ENCODE peak calls at places on chromosome 1, in nine cellular contexts. C is activated CD8-positive, alpha-beta memory T cell treated with anti-CD3 and anti-CD28 coated beads, Interleukin-2, amount 50 U/mL, for 48 hours; Q is GM04503; Y is breast epithelium; W is progenitor cell of endocrine pancreas; U is DND-41; O is mesendoderm; P is AML-193; J is EL. S is an unnamed sample.

GRCh38 chr1:1001631-1002300 is 1.9 kb upstream of the HES4 start:
- DNase-seq in J (peak; percentile 85), C (peak; percentile 94), W (peak; percentile 84), P (no peak), U (no peak), Q (no peak), Y (peak; percentile 84), O (peak; percentile 75), S (peak; percentile 87)

GRCh38 chr1:212649020-212649419 is 40.5 kb downstream of the ATF3 start:
- DNase-seq in O (no peak), U (no peak), C (no peak), P (no peak), Q (no peak), Y (no peak), W (no peak), J (no peak), S (no peak)

GRCh38 chr1:182588460-182589396 is at the start of gene RNASEL:
- DNase-seq in Q (no peak), J (peak; percentile 78), O (peak; percentile 85), W (peak; percentile 30), Y (peak; percentile 69), C (peak; percentile 71), P (peak; percentile 62), U (peak; percentile 75), S (peak; percentile 92)

GRCh38 chr1:207081806-207082205 is 6.9 kb upstream of the C4BPB start:
- DNase-seq in P (no peak), Q (no peak), C (no peak), W (no peak), J (no peak), O (no peak), U (no peak), Y (no peak), S (no peak)

GRCh38 chr1:221117548-221117951 is 238.3 kb downstream of the HLX start:
- DNase-seq in U (no peak), Y (no peak), J (peak; percentile 86), P (no peak), O (no peak), W (no peak), Q (peak; percentile 89), C (no peak), S (no peak)

GRCh38 chr1:220904861-220905260 is 25.6 kb downstream of the HLX start:
- DNase-seq in W (no peak), P (no peak), Y (no peak), U (no peak), O (no peak), J (no peak), C (no peak), Q (no peak), S (no peak)

GRCh38 chr1:19764848-19765247 is 34.9 kb downstream of the TMCO4 start:
- DNase-seq in J (no peak), O (no peak), Y (no peak), U (no peak), C (no peak), P (no peak), W (no peak), Q (no peak), S (no peak)

GRCh38 chr1:233647083-233647482 is 33.2 kb downstream of the KCNK1 start:
- DNase-seq in U (no peak), C (no peak), J (no peak), W (no peak), O (no peak), Q (no peak), Y (no peak), P (no peak), S (no peak)

GRCh38 chr1:155463865-155464264 is 98.7 kb downstream of the ASH1L start:
- DNase-seq in J (peak; percentile 75), W (no peak), Q (peak; percentile 82), Y (no peak), P (no peak), U (no peak), O (peak; percentile 10), C (no peak), S (peak; percentile 51)

GRCh38 chr1:29974345-29974744 is 738.0 kb downstream of the PTPRU start:
- DNase-seq in P (no peak), Y (no peak), J (peak; percentile 94), C (no peak), U (no peak), W (no peak), O (peak; percentile 99), Q (peak; percentile 51), S (peak; percentile 61)

GRCh38 chr1:62508187-62508758 is 71.4 kb downstream of the USP1 start:
- DNase-seq in W (no peak), U (peak; percentile 21), P (peak; percentile 57), C (no peak), Y (no peak), O (peak; percentile 39), J (peak; percentile 44), Q (no peak), S (no peak)

GRCh38 chr1:207084701-207085180 is 3.9 kb upstream of the C4BPB start:
- DNase-seq in O (peak; percentile 91), W (peak; percentile 45), P (peak; percentile 29), C (no peak), U (peak; percentile 86), Q (no peak), J (peak; percentile 63), Y (no peak), S (peak; percentile 75)

GRCh38 chr1:112872551-112872962 is 83.4 kb downstream of the SLC16A1 start:
- DNase-seq in Y (no peak), W (no peak), J (no peak), P (no peak), C (no peak), O (peak; percentile 95), U (no peak), Q (no peak), S (peak; percentile 81)

GRCh38 chr1:61284933-61285332 is 202.6 kb downstream of the NFIA start:
- DNase-seq in W (no peak), C (no peak), O (no peak), P (no peak), Y (no peak), U (no peak), Q (no peak), J (no peak), S (no peak)

GRCh38 chr1:16677552-16678423 is 11.0 kb upstream of the RNU1-3 start:
- DNase-seq in P (peak; percentile 69), C (peak; percentile 89), J (peak; percentile 66), W (no peak), U (peak; percentile 57), O (peak; percentile 86), Q (peak; percentile 39), Y (no peak), S (peak; percentile 80)

GRCh38 chr1:33348194-33348593 is 27.3 kb upstream of the A3GALT2 start:
- DNase-seq in J (peak; percentile 64), P (no peak), Q (no peak), C (no peak), Y (no peak), W (no peak), U (no peak), O (peak; percentile 37), S (no peak)

GRCh38 chr1:17279001-17279830 is 28.8 kb upstream of the PADI4 start:
- DNase-seq in P (no peak), U (no peak), W (no peak), J (no peak), Y (peak; percentile 30), Q (no peak), O (no peak), C (no peak), S (peak; percentile 18)